ENCODE peak calls at places on chromosomes 2 and 18, in seven cellular contexts. Q is adrenal gland, J is endothelial cell, G is activated B cell treated with CpG ODN at 0.5 μM for 24 hours, R is lower lobe of right lung, P is AG09319, O is HCT116. C is an unnamed sample.

GRCh38 chr2:200862532-200863000 is 1.9 kb downstream of the CLK1 start:
- DNase-seq in G (no peak), O (no peak), R (no peak), P (no peak), Q (peak), J (no peak), C (peak)

GRCh38 chr2:225056330-225057073 is 14.2 kb upstream of the DOCK10 start:
- DNase-seq in P (no peak), J (no peak), R (no peak), O (no peak), Q (no peak), G (no peak), C (no peak)

GRCh38 chr2:198144621-198145020 is 340.2 kb downstream of the PLCL1 start:
- DNase-seq in Q (no peak), G (no peak), J (no peak), R (no peak), P (no peak), O (no peak), C (no peak)

GRCh38 chr2:235008584-235009044 is 56.8 kb downstream of the SH3BP4 start:
- DNase-seq in G (no peak), J (no peak), R (no peak), Q (no peak), O (peak), P (no peak), C (no peak)

GRCh38 chr18:24488824-24489493 is 28.5 kb downstream of the HRH4 start:
- DNase-seq in Q (no peak), O (peak), J (peak), G (no peak), P (no peak), R (no peak), C (no peak)

GRCh38 chr2:13193900-13194299 is 477.2 kb downstream of the TRIB2 start:
- DNase-seq in O (no peak), P (no peak), J (peak), R (no peak), G (no peak), Q (no peak), C (no peak)

GRCh38 chr2:234038076-234038802 is 12.3 kb upstream of the SPP2 start:
- DNase-seq in P (no peak), R (no peak), O (no peak), G (no peak), Q (no peak), J (no peak), C (no peak)

GRCh38 chr2:224085246-224085645 is 46.2 kb upstream of the SERPINE2 start:
- DNase-seq in P (no peak), O (peak), G (no peak), J (no peak), Q (no peak), R (no peak), C (no peak)

GRCh38 chr2:126793885-126794613 is 104.6 kb upstream of the TEX51 start:
- DNase-seq in Q (peak), J (no peak), O (no peak), G (no peak), R (no peak), P (no peak), C (no peak)

GRCh38 chr18:46712406-46712805 is 44.4 kb downstream of the ST8SIA5 start:
- DNase-seq in G (no peak), R (no peak), Q (peak), J (no peak), O (no peak), P (peak), C (no peak)
- TF ChIP-seq CTCF in G (no peak), R (no peak), Q (no peak), J (no peak), O (no peak), P (no peak), C (no peak)

DNA sequence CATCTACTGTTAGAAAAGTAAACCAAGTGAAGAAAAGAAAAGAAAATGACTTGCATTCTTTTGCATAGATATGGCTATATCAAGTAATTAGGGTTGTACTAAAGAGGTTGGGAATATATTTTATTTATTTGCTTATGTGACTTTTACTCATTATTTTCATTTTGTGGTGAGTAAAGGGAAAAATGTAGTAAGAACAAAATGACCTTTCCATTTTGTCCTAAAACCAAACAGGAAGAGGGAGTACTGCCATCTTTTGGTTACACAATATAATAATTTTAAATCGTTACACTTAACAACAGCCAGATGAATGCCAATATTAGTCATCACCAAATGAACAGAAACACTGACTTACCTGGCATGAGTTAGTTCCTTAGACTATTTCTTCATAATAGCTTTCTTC is 47.3 kb upstream of the NDUFV2 start:
- DNase-seq in R (no peak), O (peak), P (peak), Q (no peak), G (no peak), J (no peak), C (no peak)
- TF ChIP-seq CTCF in R (no peak), O (peak), P (peak), Q (peak), G (no peak), J (no peak), C (no peak)

DNA sequence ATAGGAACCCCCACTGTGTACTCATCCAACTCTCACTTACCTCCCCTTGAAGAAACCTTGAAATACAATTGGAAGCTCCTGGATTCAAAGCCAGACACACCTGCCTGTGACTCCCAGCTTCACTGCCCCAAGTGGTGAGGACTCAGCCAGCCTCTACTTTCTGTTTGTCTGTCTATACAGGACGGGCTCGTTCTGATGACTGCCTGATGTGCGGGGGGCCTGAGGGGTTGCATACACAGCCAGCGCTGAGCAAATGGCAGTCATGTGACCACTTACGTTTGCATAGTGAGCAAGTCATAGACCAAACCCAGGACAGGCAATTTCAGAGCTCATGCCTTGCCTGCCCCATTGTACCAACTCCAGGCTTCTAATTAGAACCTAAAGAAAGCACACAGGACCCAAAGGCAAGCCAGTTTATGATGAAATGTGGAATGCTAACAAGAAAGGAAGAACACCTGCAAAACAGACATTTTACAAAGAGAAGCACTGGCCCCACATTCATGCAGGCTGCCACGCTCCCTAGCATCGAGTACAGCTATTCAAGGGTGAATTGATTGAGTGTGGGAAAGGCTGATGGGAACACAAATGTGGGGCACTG is 137.8 kb downstream of the LNPK start:
- DNase-seq in P (no peak), Q (no peak), O (no peak), R (no peak), J (no peak), G (no peak), C (no peak)
- TF ChIP-seq CTCF in P (no peak), Q (no peak), O (no peak), R (no peak), J (no peak), G (no peak), C (no peak)

GRCh38 chr18:37266290-37266689 is 299.3 kb downstream of the CELF4 start:
- DNase-seq in Q (no peak), O (no peak), P (no peak), G (no peak), R (no peak), J (peak), C (no peak)
- TF ChIP-seq CTCF in Q (no peak), O (peak), P (no peak), G (no peak), R (no peak), J (no peak), C (no peak)

C was measured in natural killer cell.